ENCODE peak calls at places on chromosome 9, in seven cellular contexts. A, L, N, G, W, I and D are unnamed samples.

GRCh38 chr9:113568481-113569321 is 105.2 kb downstream of the RGS3 start:
- DNase-seq in A (peak), L (peak), N (no peak), G (no peak), W (no peak), I (peak), D (no peak)

GRCh38 chr9:113564804-113565237 is 101.3 kb downstream of the RGS3 start:
- DNase-seq in A (peak), L (peak), N (peak), G (no peak), W (no peak), I (peak), D (no peak)

GRCh38 chr9:23081377-23081776 is 634.8 kb downstream of the DMRTA1 start:
- DNase-seq in A (no peak), L (no peak), N (no peak), G (no peak), W (no peak), I (no peak), D (no peak)

GRCh38 chr9:94729199-94729598 is 2.7 kb downstream of the AOPEP start:
- DNase-seq in A (no peak), L (no peak), N (no peak), G (no peak), W (no peak), I (no peak), D (no peak)

GRCh38 chr9:121992571-121993212 is 100.4 kb downstream of the TTLL11 start:
- DNase-seq in A (peak), L (peak), N (peak), G (peak), W (no peak), I (peak), D (peak)

GRCh38 chr9:97756991-97757390 is 59.9 kb upstream of the XPA start:
- DNase-seq in A (no peak), L (no peak), N (no peak), G (no peak), W (no peak), I (no peak), D (no peak)

GRCh38 chr9:33229359-33230120 is 10.4 kb upstream of the SPINK4 start:
- DNase-seq in A (no peak), L (no peak), N (peak), G (no peak), W (no peak), I (no peak), D (no peak)

GRCh38 chr9:88339322-88339721 is 48.9 kb upstream of the SPIN1 start:
- DNase-seq in A (no peak), L (no peak), N (no peak), G (no peak), W (no peak), I (peak), D (no peak)

GRCh38 chr9:136185066-136185465 is 19.9 kb downstream of the LHX3 start:
- DNase-seq in A (no peak), L (no peak), N (no peak), G (no peak), W (no peak), I (no peak), D (no peak)

GRCh38 chr9:136095028-136095494 is at the start of gene NACC2:
- DNase-seq in A (peak), L (no peak), N (peak), G (no peak), W (peak), I (peak), D (no peak)

GRCh38 chr9:135885100-135885853 is 22.1 kb downstream of the CAMSAP1 start:
- DNase-seq in A (no peak), L (no peak), N (no peak), G (no peak), W (no peak), I (no peak), D (no peak)

GRCh38 chr9:79868532-79869189 is 296.9 kb downstream of the TLE4 start:
- DNase-seq in A (no peak), L (no peak), N (no peak), G (no peak), W (no peak), I (no peak), D (no peak)

GRCh38 chr9:124290743-124291554 is 33.2 kb downstream of the NEK6 start:
- DNase-seq in A (no peak), L (no peak), N (no peak), G (no peak), W (no peak), I (no peak), D (no peak)

GRCh38 chr9:83986765-83987401 is 6.3 kb downstream of the RMI1 start:
- DNase-seq in A (peak), L (peak), N (no peak), G (no peak), W (peak), I (peak), D (no peak)